ENCODE peak calls at places on chromosomes 7 and 10, in nine cellular contexts. Q is OCI-LY7, D is PC-3, T is fibroblast of lung, G is IMR-90, W is mammary epithelial cell, F is neuronal stem cell, K is HCT116, I is hepatocyte. Z is an unnamed sample.

GRCh38 chr7:39958038-39958437 is 8.0 kb downstream of the CDK13 start:
- DNase-seq in F (no peak), T (no peak), K (no peak), G (no peak), Q (peak), I (no peak), D (no peak), W (no peak), Z (no peak)

GRCh38 chr10:1382711-1383110 is 326.5 kb downstream of the WDR37 start:
- DNase-seq in T (no peak), I (no peak), Q (no peak), F (no peak), D (no peak), G (no peak), K (no peak), W (no peak), Z (no peak)

GRCh38 chr7:65962033-65962432 is 20.0 kb downstream of the GUSB start:
- DNase-seq in K (no peak), G (no peak), W (no peak), F (no peak), T (no peak), Q (no peak), D (no peak), I (no peak), Z (no peak)

GRCh38 chr10:99595770-99596465 is 24.3 kb downstream of the SLC25A28 start:
- DNase-seq in T (no peak), K (no peak), D (no peak), I (peak), Q (no peak), W (no peak), G (no peak), F (peak), Z (peak)

GRCh38 chr7:27130540-27131389 is at the start of gene HOXA4:
- DNase-seq in T (peak), D (peak), G (peak), Q (peak), K (no peak), F (no peak), W (peak), I (peak), Z (peak)

GRCh38 chr10:501596-501995 is 187.9 kb downstream of the DIP2C start:
- DNase-seq in T (no peak), Q (no peak), W (peak), D (peak), G (no peak), K (no peak), F (no peak), I (no peak), Z (no peak)

GRCh38 chr10:61890430-61890829 is 11.1 kb upstream of the ARID5B start:
- DNase-seq in I (no peak), T (peak), Q (no peak), G (peak), F (no peak), D (peak), K (no peak), W (peak), Z (no peak)

GRCh38 chr10:130230611-130231010 is 94.4 kb downstream of the GLRX3 start:
- DNase-seq in D (no peak), I (no peak), T (no peak), W (no peak), Q (no peak), G (no peak), F (no peak), K (no peak), Z (no peak)

GRCh38 chr7:37945336-37945735 is 24.9 kb downstream of the EPDR1 start:
- DNase-seq in Q (no peak), T (peak), W (no peak), I (no peak), K (no peak), G (no peak), D (no peak), F (no peak), Z (no peak)

GRCh38 chr10:6191147-6191546 is 11.6 kb upstream of the PFKFB3 start:
- DNase-seq in K (no peak), G (no peak), Q (no peak), F (no peak), I (no peak), T (no peak), W (no peak), D (no peak), Z (no peak)

GRCh38 chr7:133481676-133482075 is 228.8 kb downstream of the EXOC4 start:
- DNase-seq in K (no peak), Q (no peak), D (peak), I (peak), G (peak), F (no peak), T (peak), W (peak), Z (no peak)

GRCh38 chr7:155598810-155599210 is 45.7 kb upstream of the RBM33 start:
- DNase-seq in I (peak), Q (peak), D (peak), T (peak), G (peak), F (peak), K (peak), W (peak), Z (peak)

GRCh38 chr7:44195901-44196300 is 4.9 kb upstream of the YKT6 start:
- DNase-seq in Q (no peak), G (peak), F (no peak), D (peak), K (no peak), T (no peak), W (no peak), I (no peak), Z (no peak)

GRCh38 chr7:44194069-44194468 is 4.8 kb upstream of the GCK start:
- DNase-seq in T (no peak), F (no peak), K (no peak), D (peak), G (peak), Q (no peak), I (no peak), W (peak), Z (no peak)

GRCh38 chr7:44197487-44197886 is 3.3 kb upstream of the YKT6 start:
- DNase-seq in K (no peak), Q (no peak), T (no peak), D (no peak), G (no peak), I (no peak), W (no peak), F (no peak), Z (no peak)

GRCh38 chr7:44194562-44195145 is 5.4 kb upstream of the GCK start:
- DNase-seq in K (no peak), I (no peak), G (no peak), D (no peak), Q (no peak), T (no peak), F (no peak), W (no peak), Z (no peak)

DNA sequence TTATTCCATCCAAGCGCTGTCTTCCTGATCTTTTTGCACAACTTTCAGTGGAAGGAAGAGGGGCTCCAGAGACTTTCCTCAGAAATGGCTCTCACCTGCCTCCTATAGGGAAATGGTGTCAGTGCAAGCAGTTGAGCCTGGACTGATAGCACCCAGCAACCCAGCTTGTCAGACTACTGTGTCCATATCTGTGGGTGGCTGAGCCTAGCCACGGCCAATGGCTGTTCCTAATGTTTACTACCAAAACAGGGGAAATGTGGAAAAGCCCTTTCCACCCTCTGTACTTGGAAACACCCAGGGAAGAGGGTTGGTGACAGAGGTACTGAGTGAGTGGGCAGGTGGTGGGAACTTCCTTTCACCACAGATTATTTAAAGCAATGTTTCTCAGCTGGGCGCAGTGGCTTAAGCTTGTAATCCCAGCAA is 4.3 kb upstream of the YKT6 start:
- DNase-seq in G (peak), K (peak), Q (peak), T (peak), D (peak), I (peak), W (no peak), F (peak), Z (peak)
- H2AFZ ChIP-seq in G (peak), K (peak), Q (peak), T (no peak), D (no peak), I (no peak), W (peak), F (peak), Z (no peak)

GRCh38 chr10:75203724-75204123 is 6.9 kb upstream of the VDAC2 start:
- DNase-seq in K (no peak), D (no peak), W (no peak), G (no peak), Q (no peak), I (no peak), F (no peak), T (no peak), Z (no peak)
- H2AFZ ChIP-seq in K (no peak), D (no peak), W (no peak), G (no peak), Q (no peak), I (no peak), F (no peak), T (no peak), Z (no peak)

DNA sequence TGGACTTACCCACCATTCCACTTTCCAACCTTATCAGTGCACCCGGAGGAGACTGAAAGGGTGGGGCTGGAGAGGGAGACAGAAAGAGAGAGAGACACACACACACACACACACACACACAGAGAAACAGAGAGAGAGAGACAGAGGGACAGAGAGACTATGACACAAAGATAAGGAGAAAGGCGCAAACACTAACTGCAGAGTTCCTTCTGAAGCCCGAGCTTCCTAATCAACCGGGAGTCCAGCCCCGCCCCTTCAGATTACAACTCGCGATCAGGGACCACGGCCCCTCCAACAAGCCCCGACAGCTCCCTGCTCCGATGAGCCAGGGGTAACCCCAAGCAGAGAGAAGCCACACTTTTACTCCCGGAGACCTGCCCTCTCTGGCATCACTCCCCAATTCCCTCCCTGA is 499 bp downstream of the GAL3ST4 start:
- DNase-seq in K (no peak), W (no peak), Q (no peak), D (no peak), F (no peak), T (no peak), I (peak), G (no peak), Z (peak)
- H2AFZ ChIP-seq in K (no peak), W (peak), Q (no peak), D (peak), F (peak), T (peak), I (peak), G (peak), Z (peak)

GRCh38 chr7:25858562-25859411 is 293.2 kb upstream of the NFE2L3 start:
- DNase-seq in T (no peak), G (no peak), Q (no peak), F (no peak), I (peak), D (no peak), W (no peak), K (no peak), Z (peak)
- H2AFZ ChIP-seq in T (no peak), G (peak), Q (no peak), F (peak), I (no peak), D (no peak), W (peak), K (no peak), Z (no peak)

GRCh38 chr7:15104411-15105092 is 202.0 kb upstream of the DGKB start:
- DNase-seq in W (no peak), K (no peak), F (peak), G (no peak), I (no peak), D (no peak), T (no peak), Q (no peak), Z (no peak)
- H2AFZ ChIP-seq in W (no peak), K (no peak), F (no peak), G (no peak), I (no peak), D (no peak), T (no peak), Q (no peak), Z (no peak)

DNA sequence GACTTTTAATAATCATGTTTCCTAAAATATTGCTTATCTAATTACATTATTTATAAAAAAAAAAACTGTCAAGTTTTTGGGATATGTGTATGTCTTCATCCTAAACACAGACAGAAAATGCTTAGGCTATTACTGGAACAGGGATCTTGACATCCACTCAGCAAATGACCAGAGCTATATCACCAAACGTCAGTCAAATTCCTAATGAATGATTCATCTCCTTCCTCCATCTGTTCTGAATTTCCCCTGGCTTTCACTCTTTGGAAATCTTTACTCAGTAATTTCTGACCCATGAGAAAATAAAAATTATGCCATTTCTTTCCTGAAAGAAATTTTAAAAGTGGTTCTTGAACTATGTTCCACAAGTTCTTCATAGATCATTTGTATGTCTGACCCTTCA is 552.4 kb upstream of the KCND2 start:
- DNase-seq in F (no peak), T (peak), I (no peak), W (peak), G (peak), Q (no peak), D (peak), K (peak), Z (no peak)
- H2AFZ ChIP-seq in F (no peak), T (no peak), I (no peak), W (no peak), G (no peak), Q (no peak), D (no peak), K (peak), Z (no peak)

Z was measured in neural progenitor cell.